ENCODE peak calls at places on chromosome 22, in nine cellular contexts. Q is PC-9, U is IMR-90, C is GM23338, R is PC-3, O is HCT116, T is K562, Z is fibroblast of lung, G is OCI-LY7. P is an unnamed sample.

GRCh38 chr22:28297504-28297903 is 378.4 kb upstream of the PITPNB start:
- DNase-seq in Q (no peak), U (peak; percentile 2), C (no peak), R (no peak), O (no peak), T (no peak), Z (peak; percentile 2), G (no peak), P (peak; percentile 96)

GRCh38 chr22:44067901-44068300 is 43.8 kb downstream of the PARVB start:
- DNase-seq in Q (no peak), U (no peak), C (no peak), R (no peak), O (no peak), T (no peak), Z (no peak), G (no peak), P (no peak)

GRCh38 chr22:46830841-46831240 is 68.4 kb downstream of the TBC1D22A start:
- DNase-seq in Q (no peak), U (peak; percentile 29), C (no peak), R (peak; percentile 35), O (no peak), T (no peak), Z (no peak), G (no peak), P (no peak)

GRCh38 chr22:17847360-17848078 is 73.2 kb upstream of the BID start:
- DNase-seq in Q (peak; percentile 87), U (no peak), C (no peak), R (no peak), O (peak; percentile 46), T (peak; percentile 69), Z (no peak), G (no peak), P (no peak)

GRCh38 chr22:20584872-20585639 is 77.6 kb downstream of the MED15 start:
- DNase-seq in Q (no peak), U (no peak), C (no peak), R (no peak), O (no peak), T (no peak), Z (no peak), G (no peak), P (no peak)

GRCh38 chr22:18021431-18021830 is 2.9 kb downstream of the MICAL3 start:
- DNase-seq in Q (no peak), U (no peak), C (no peak), R (no peak), O (no peak), T (no peak), Z (no peak), G (no peak), P (no peak)

GRCh38 chr22:24482586-24482985 is 12.5 kb upstream of the UPB1 start:
- DNase-seq in Q (no peak), U (peak; percentile 79), C (no peak), R (peak; percentile 18), O (no peak), T (no peak), Z (peak; percentile 63), G (no peak), P (no peak)

GRCh38 chr22:46007003-46007847 is 30.3 kb upstream of the WNT7B start:
- DNase-seq in Q (peak; percentile 86), U (peak; percentile 72), C (no peak), R (peak; percentile 92), O (peak; percentile 74), T (no peak), Z (peak; percentile 64), G (no peak), P (no peak)

GRCh38 chr22:27730649-27731433 is 70.7 kb downstream of the MN1 start:
- DNase-seq in Q (no peak), U (no peak), C (peak; percentile 76), R (no peak), O (no peak), T (no peak), Z (no peak), G (no peak), P (no peak)

GRCh38 chr22:45499746-45500145 is 2.9 kb upstream of the FBLN1 start:
- DNase-seq in Q (peak; percentile 37), U (no peak), C (no peak), R (no peak), O (no peak), T (no peak), Z (no peak), G (no peak), P (no peak)

GRCh38 chr22:17258015-17258827 is 39.0 kb upstream of the ADA2 start:
- DNase-seq in Q (peak; percentile 2), U (no peak), C (peak; percentile 87), R (peak; percentile 2), O (no peak), T (peak; percentile 35), Z (peak; percentile 37), G (peak; percentile 93), P (peak; percentile 98)

GRCh38 chr22:27534720-27535125 is 266.8 kb downstream of the MN1 start:
- DNase-seq in Q (no peak), U (peak; percentile 77), C (no peak), R (no peak), O (no peak), T (no peak), Z (peak; percentile 87), G (no peak), P (no peak)

GRCh38 chr22:33785283-33785991 is 134.8 kb downstream of the LARGE1 start:
- DNase-seq in Q (no peak), U (peak; percentile 88), C (no peak), R (peak; percentile 17), O (no peak), T (no peak), Z (peak; percentile 46), G (no peak), P (peak; percentile 35)

GRCh38 chr22:40797427-40797826 is 21.7 kb downstream of the SLC25A17 start:
- DNase-seq in Q (no peak), U (peak; percentile 66), C (no peak), R (peak; percentile 12), O (no peak), T (no peak), Z (peak; percentile 38), G (no peak), P (no peak)

GRCh38 chr22:20131856-20132685 is 467 bp downstream of the ZDHHC8 start:
- DNase-seq in Q (peak; percentile 21), U (no peak), C (no peak), R (no peak), O (no peak), T (peak; percentile 66), Z (no peak), G (no peak), P (no peak)

GRCh38 chr22:31899661-31900060 is 44.7 kb upstream of the YWHAH start:
- DNase-seq in Q (no peak), U (no peak), C (no peak), R (no peak), O (no peak), T (no peak), Z (no peak), G (no peak), P (no peak)
- H4K20me1 ChIP-seq in Q (no peaks in the 10 kb centered on the region), U (no peaks in the 10 kb centered on the region), C (no peaks in the 10 kb centered on the region), R (no peaks in the 10 kb centered on the region), O (no peaks in the 10 kb centered on the region), T (no peaks in the 10 kb centered on the region), Z (no peaks in the 10 kb centered on the region), G (no peaks in the 10 kb centered on the region), P (no peaks in the 10 kb centered on the region)

GRCh38 chr22:48500481-48501230 is 1327.0 kb downstream of the BRD1 start:
- DNase-seq in Q (no peak), U (no peak), C (no peak), R (no peak), O (no peak), T (no peak), Z (no peak), G (no peak), P (no peak)
- TF ChIP-seq CTCF in Q (no peak), U (no peak), C (no peak), R (no peak), O (no peak), T (no peak), Z (no peak), G (no peak), P (no peak)

GRCh38 chr22:21599053-21599893 is 30.5 kb downstream of the YDJC start:
- DNase-seq in Q (no peak), U (no peak), C (no peak), R (no peak), O (no peak), T (no peak), Z (no peak), G (no peak), P (no peak)
- H4K20me1 ChIP-seq in Q (peaks cover 48% of the 10 kb centered on the region), U (peaks cover 86% of the 10 kb centered on the region), C (peaks cover 77% of the 10 kb centered on the region), R (peaks cover 18% of the 10 kb centered on the region), O (peaks cover 13% of the 10 kb centered on the region), T (peaks cover 41% of the 10 kb centered on the region), Z (no peaks in the 10 kb centered on the region), G (peaks cover 4% of the 10 kb centered on the region), P (peaks cover 19% of the 10 kb centered on the region)

GRCh38 chr22:29727248-29727551 is 7.4 kb downstream of the CABP7 start:
- DNase-seq in Q (no peak), U (peak; percentile 32), C (peak; percentile 81), R (no peak), O (no peak), T (peak; percentile 75), Z (peak; percentile 30), G (peak; percentile 30), P (peak; percentile 9)
- TF ChIP-seq CTCF in Q (no peak), U (peak; percentile 41), C (peak; percentile 17), R (peak; percentile 27), O (peak; percentile 27), T (peak; percentile 50), Z (peak; percentile 42), G (peak; percentile 58), P (peak; percentile 28)

DNA sequence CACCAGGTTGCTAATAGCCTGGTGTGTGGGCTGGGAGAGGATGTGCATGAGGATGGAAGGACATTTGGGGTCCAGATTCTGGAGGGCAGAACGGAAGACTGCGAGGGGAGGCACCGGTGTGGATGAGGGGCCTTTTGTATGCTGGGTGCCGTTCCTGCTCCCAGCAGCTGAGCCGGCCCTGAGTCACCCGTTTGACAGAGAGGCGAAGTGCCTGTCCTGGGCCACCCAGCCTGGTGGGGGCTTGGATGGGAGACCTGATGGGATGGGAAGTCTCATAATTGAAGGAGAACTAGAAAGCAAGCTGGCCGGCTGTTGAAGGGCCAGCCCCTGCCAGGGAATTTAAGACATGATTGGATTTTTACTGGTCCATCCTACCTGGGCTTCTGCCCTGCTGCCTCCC is 10.8 kb downstream of the CACNA1I start:
- DNase-seq in Q (no peak), U (no peak), C (no peak), R (no peak), O (no peak), T (no peak), Z (no peak), G (no peak), P (no peak)
- H4K20me1 ChIP-seq in Q (no peaks in the 10 kb centered on the region), U (no peaks in the 10 kb centered on the region), C (no peaks in the 10 kb centered on the region), R (no peaks in the 10 kb centered on the region), O (no peaks in the 10 kb centered on the region), T (no peaks in the 10 kb centered on the region), Z (no peaks in the 10 kb centered on the region), G (no peaks in the 10 kb centered on the region), P (no peaks in the 10 kb centered on the region)

DNA sequence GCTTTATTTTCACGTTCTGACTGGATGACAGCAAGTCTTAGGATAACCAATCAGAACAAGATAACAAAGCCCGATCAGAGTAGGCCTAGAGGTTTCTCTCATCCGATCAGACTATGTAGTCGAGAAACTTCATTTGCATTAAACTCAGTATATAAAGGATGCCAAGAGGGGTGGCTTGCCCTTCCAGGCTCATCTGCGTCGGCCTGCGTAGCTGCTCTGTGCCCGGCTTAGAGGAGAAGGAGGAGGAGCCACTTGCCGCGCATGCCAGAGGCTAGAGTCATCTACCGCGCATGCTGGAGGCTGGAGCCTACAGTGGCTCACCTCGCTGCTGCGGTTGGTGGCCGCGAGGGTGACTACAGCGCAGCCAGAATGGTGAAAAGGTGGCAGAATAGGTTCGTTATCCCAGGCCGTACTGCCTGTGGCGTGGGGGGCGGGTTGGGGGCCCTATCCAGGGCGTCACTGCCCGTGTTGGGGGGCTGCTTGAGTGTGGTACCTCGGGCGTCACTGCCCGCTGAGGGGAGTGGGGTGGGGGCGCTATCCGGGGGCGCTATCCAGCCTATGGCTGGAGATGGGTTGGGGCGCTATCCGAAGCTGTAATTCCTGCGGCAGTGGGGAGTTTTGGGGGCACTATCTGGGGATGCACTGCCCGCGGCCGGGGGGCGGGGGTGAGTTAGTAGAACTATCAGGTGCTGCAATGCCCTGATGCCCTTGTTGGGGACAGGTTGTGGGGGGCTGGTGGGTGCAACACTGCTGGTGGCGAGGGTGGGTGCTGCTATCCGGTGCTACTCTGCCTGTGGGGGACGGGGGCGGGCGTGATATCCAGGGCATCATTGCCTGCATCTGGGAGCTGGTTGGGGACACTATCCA is at the start of gene RFPL2:
- DNase-seq in Q (no peak), U (peak; percentile 1), C (peak; percentile 92), R (no peak), O (peak; percentile 66), T (no peak), Z (no peak), G (no peak), P (no peak)
- TF ChIP-seq CTCF in Q (no peak), U (no peak), C (peak; percentile 30), R (no peak), O (no peak), T (no peak), Z (no peak), G (no peak), P (no peak)